ENCODE peak calls at places on chromosomes 1 and 21, in ten cellular contexts. One of them, this sample, is unnamed.

GRCh38 chr1:30043731-30044408 is 679.5 kb downstream of the MATN1 start:
- DNase-seq in NCI-H2029: no peak
- DNase-seq in NAMALWA: no peak
- DNase-seq in amniotic stem cell: no peak
- DNase-seq in H9: peak
- DNase-seq in stimulated activated CD8-positive, alpha-beta memory T cell treated with anti-CD3 and anti-CD28 coated beads, Interleukin-4, amount 100 ng/mL, for 1 hour: no peak
- DNase-seq in LoVo: no peak
- DNase-seq in kidney tubule cell: no peak
- DNase-seq in RCC 7860: no peak
- DNase-seq in AG04449: no peak
- DNase-seq in this sample: no peak

GRCh38 chr21:27505516-27505915 is 538.6 kb upstream of the ADAMTS5 start:
- DNase-seq in NCI-H2029: no peak
- DNase-seq in NAMALWA: no peak
- DNase-seq in amniotic stem cell: peak
- DNase-seq in H9: no peak
- DNase-seq in stimulated activated CD8-positive, alpha-beta memory T cell treated with anti-CD3 and anti-CD28 coated beads, Interleukin-4, amount 100 ng/mL, for 1 hour: no peak
- DNase-seq in LoVo: no peak
- DNase-seq in kidney tubule cell: peak
- DNase-seq in RCC 7860: no peak
- DNase-seq in AG04449: peak
- DNase-seq in this sample: no peak

GRCh38 chr1:203028784-203029553 is 2.7 kb downstream of the PPFIA4 start:
- DNase-seq in NCI-H2029: no peak
- DNase-seq in NAMALWA: no peak
- DNase-seq in amniotic stem cell: no peak
- DNase-seq in H9: peak
- DNase-seq in stimulated activated CD8-positive, alpha-beta memory T cell treated with anti-CD3 and anti-CD28 coated beads, Interleukin-4, amount 100 ng/mL, for 1 hour: no peak
- DNase-seq in LoVo: no peak
- DNase-seq in kidney tubule cell: no peak
- DNase-seq in RCC 7860: no peak
- DNase-seq in AG04449: no peak
- DNase-seq in this sample: no peak

GRCh38 chr1:179016694-179017382 is 8.9 kb upstream of the FAM20B start:
- DNase-seq in NCI-H2029: no peak
- DNase-seq in NAMALWA: no peak
- DNase-seq in amniotic stem cell: peak
- DNase-seq in H9: no peak
- DNase-seq in stimulated activated CD8-positive, alpha-beta memory T cell treated with anti-CD3 and anti-CD28 coated beads, Interleukin-4, amount 100 ng/mL, for 1 hour: no peak
- DNase-seq in LoVo: peak
- DNase-seq in kidney tubule cell: peak
- DNase-seq in RCC 7860: peak
- DNase-seq in AG04449: peak
- DNase-seq in this sample: no peak

GRCh38 chr1:3939242-3940080 is 39.4 kb upstream of the C1orf174 start:
- DNase-seq in NCI-H2029: no peak
- DNase-seq in NAMALWA: peak
- DNase-seq in amniotic stem cell: no peak
- DNase-seq in H9: no peak
- DNase-seq in stimulated activated CD8-positive, alpha-beta memory T cell treated with anti-CD3 and anti-CD28 coated beads, Interleukin-4, amount 100 ng/mL, for 1 hour: no peak
- DNase-seq in LoVo: no peak
- DNase-seq in kidney tubule cell: no peak
- DNase-seq in RCC 7860: no peak
- DNase-seq in AG04449: no peak
- DNase-seq in this sample: no peak

GRCh38 chr1:203340112-203340804 is 10.7 kb downstream of the FMOD start:
- DNase-seq in NCI-H2029: peak
- DNase-seq in NAMALWA: peak
- DNase-seq in amniotic stem cell: peak
- DNase-seq in H9: peak
- DNase-seq in stimulated activated CD8-positive, alpha-beta memory T cell treated with anti-CD3 and anti-CD28 coated beads, Interleukin-4, amount 100 ng/mL, for 1 hour: no peak
- DNase-seq in LoVo: peak
- DNase-seq in kidney tubule cell: peak
- DNase-seq in RCC 7860: peak
- DNase-seq in AG04449: no peak
- DNase-seq in this sample: peak

GRCh38 chr1:14120895-14121294 is 420.9 kb downstream of the PRDM2 start:
- DNase-seq in NCI-H2029: no peak
- DNase-seq in NAMALWA: no peak
- DNase-seq in amniotic stem cell: no peak
- DNase-seq in H9: no peak
- DNase-seq in stimulated activated CD8-positive, alpha-beta memory T cell treated with anti-CD3 and anti-CD28 coated beads, Interleukin-4, amount 100 ng/mL, for 1 hour: no peak
- DNase-seq in LoVo: no peak
- DNase-seq in kidney tubule cell: no peak
- DNase-seq in RCC 7860: no peak
- DNase-seq in AG04449: no peak
- DNase-seq in this sample: no peak

GRCh38 chr1:8397511-8397910 is 79.6 kb downstream of the SLC45A1 start:
- DNase-seq in NCI-H2029: no peak
- DNase-seq in NAMALWA: peak
- DNase-seq in amniotic stem cell: no peak
- DNase-seq in H9: no peak
- DNase-seq in stimulated activated CD8-positive, alpha-beta memory T cell treated with anti-CD3 and anti-CD28 coated beads, Interleukin-4, amount 100 ng/mL, for 1 hour: no peak
- DNase-seq in LoVo: no peak
- DNase-seq in kidney tubule cell: no peak
- DNase-seq in RCC 7860: peak
- DNase-seq in AG04449: no peak
- DNase-seq in this sample: no peak

GRCh38 chr1:52542085-52542688 is 10.7 kb downstream of the TUT4 start:
- DNase-seq in NCI-H2029: no peak
- DNase-seq in NAMALWA: no peak
- DNase-seq in amniotic stem cell: no peak
- DNase-seq in H9: no peak
- DNase-seq in stimulated activated CD8-positive, alpha-beta memory T cell treated with anti-CD3 and anti-CD28 coated beads, Interleukin-4, amount 100 ng/mL, for 1 hour: no peak
- DNase-seq in LoVo: no peak
- DNase-seq in kidney tubule cell: no peak
- DNase-seq in RCC 7860: no peak
- DNase-seq in AG04449: no peak
- DNase-seq in this sample: no peak

GRCh38 chr1:226702957-226703831 is 35.9 kb downstream of the ITPKB start:
- DNase-seq in NCI-H2029: peak
- DNase-seq in NAMALWA: peak
- DNase-seq in amniotic stem cell: no peak
- DNase-seq in H9: peak
- DNase-seq in stimulated activated CD8-positive, alpha-beta memory T cell treated with anti-CD3 and anti-CD28 coated beads, Interleukin-4, amount 100 ng/mL, for 1 hour: peak
- DNase-seq in LoVo: peak
- DNase-seq in kidney tubule cell: peak
- DNase-seq in RCC 7860: no peak
- DNase-seq in AG04449: peak
- DNase-seq in this sample: no peak